ENCODE peak calls at places on chromosomes 11 and 22, in eight cellular contexts. G is HCT116, F is transverse colon, H is uterus, A is sigmoid colon, T is stomach, P is tibial nerve, W is IMR-90. E is an unnamed sample.

GRCh38 chr11:43920598-43921419 is 21.6 kb upstream of the C11orf96 start:
- DNase-seq in W (peak; percentile 100), T (peak; percentile 46), H (peak; percentile 82), F (peak; percentile 46), P (peak; percentile 61), A (peak; percentile 91), G (peak; percentile 86), E (no peak)

GRCh38 chr22:31178859-31179258 is 18.9 kb downstream of the RNF185 start:
- DNase-seq in H (no peak), A (no peak), P (no peak), W (no peak), F (no peak), T (no peak), G (no peak), E (no peak)

GRCh38 chr11:19279455-19279854 is 38.7 kb upstream of the E2F8 start:
- DNase-seq in H (no peak), W (no peak), A (no peak), P (no peak), F (no peak), T (no peak), G (peak; percentile 22), E (no peak)

GRCh38 chr11:128399186-128399585 is 188.2 kb downstream of the ETS1 start:
- DNase-seq in G (no peak), F (no peak), T (no peak), H (no peak), P (no peak), A (no peak), W (peak; percentile 87), E (no peak)

GRCh38 chr11:44010789-44011251 is 37.0 kb upstream of the ACCSL start:
- DNase-seq in P (no peak), T (no peak), W (peak; percentile 48), A (peak; percentile 53), F (no peak), H (no peak), G (no peak), E (no peak)

GRCh38 chr11:117316197-117316961 is at the start of gene BACE1:
- DNase-seq in G (peak; percentile 71), P (peak; percentile 43), H (peak; percentile 84), W (peak; percentile 80), T (peak; percentile 77), F (peak; percentile 68), A (peak; percentile 92), E (no peak)

GRCh38 chr11:44030276-44030932 is 17.4 kb upstream of the ACCSL start:
- DNase-seq in T (no peak), H (peak; percentile 76), A (peak; percentile 78), W (peak; percentile 68), F (no peak), P (no peak), G (no peak), E (no peak)

GRCh38 chr22:37260939-37261338 is 16.9 kb upstream of the RAC2 start:
- DNase-seq in W (peak; percentile 51), T (peak; percentile 67), F (peak; percentile 63), P (no peak), A (no peak), H (no peak), G (peak; percentile 45), E (no peak)

GRCh38 chr11:126343051-126343450 is 12.4 kb upstream of the ST3GAL4 start:
- DNase-seq in A (no peak), H (no peak), F (no peak), G (no peak), T (no peak), W (no peak), P (no peak), E (no peak)

GRCh38 chr22:33519140-33519973 is 400.9 kb downstream of the LARGE1 start:
- DNase-seq in W (peak; percentile 61), A (no peak), G (no peak), P (no peak), F (peak; percentile 22), H (peak; percentile 33), T (no peak), E (no peak)

GRCh38 chr11:62981743-62982142 is 3.0 kb downstream of the SLC22A6 start:
- DNase-seq in P (no peak), A (no peak), H (no peak), W (no peak), F (no peak), T (no peak), G (no peak), E (no peak)

GRCh38 chr11:116790167-116791001 is 1.3 kb downstream of the APOA5 start:
- DNase-seq in F (no peak), T (no peak), A (no peak), P (no peak), G (no peak), W (no peak), H (peak; percentile 16), E (no peak)

GRCh38 chr11:44595964-44596381 is 30.5 kb downstream of the CD82 start:
- DNase-seq in H (peak; percentile 70), F (no peak), P (no peak), T (peak; percentile 71), W (no peak), A (peak; percentile 78), G (no peak), E (no peak)

GRCh38 chr11:117597083-117597482 is 199.9 kb downstream of the DSCAML1 start:
- DNase-seq in F (peak; percentile 19), P (no peak), T (no peak), A (peak; percentile 26), W (peak; percentile 32), H (no peak), G (peak; percentile 12), E (no peak)

GRCh38 chr11:69035959-69036340 is 12.8 kb upstream of the TPCN2 start:
- DNase-seq in P (no peak), G (no peak), W (peak; percentile 61), T (no peak), A (peak; percentile 82), F (no peak), H (peak; percentile 53), E (no peak)

GRCh38 chr11:10628506-10629236 is 60.2 kb upstream of the LYVE1 start:
- DNase-seq in W (no peak), T (no peak), G (no peak), F (no peak), P (no peak), A (peak; percentile 43), H (no peak), E (no peak)

DNA sequence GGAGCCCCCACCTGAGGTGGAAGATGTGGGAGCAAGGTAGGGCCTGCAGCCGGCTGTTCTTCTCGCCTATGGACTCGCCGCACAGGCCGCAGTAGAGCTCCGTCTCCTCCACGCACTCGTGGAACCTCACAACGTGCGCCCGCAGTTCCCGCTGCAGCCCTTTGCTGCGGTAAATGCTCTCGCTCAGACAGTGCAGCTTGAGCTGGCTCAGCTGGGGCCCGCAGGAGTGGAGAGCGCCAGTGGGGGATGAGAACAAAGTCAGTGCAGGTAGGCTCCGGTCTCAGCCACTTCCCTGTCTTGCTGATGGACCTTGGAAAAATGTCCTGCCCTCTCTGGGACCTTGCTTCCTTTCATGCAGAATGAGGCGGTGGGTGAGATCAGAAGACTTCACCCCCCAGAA is 10.2 kb downstream of the RAPSN start:
- DNase-seq in F (no peak), T (no peak), H (no peak), P (no peak), G (no peak), A (no peak), W (no peak), E (no peak)
- TF ChIP-seq POLR2A in F (no peak), T (no peak), H (no peak), P (no peak), G (no peak), A (no peak), W (no peak), E (no peak)

GRCh38 chr11:65416341-65417185 is 6.0 kb upstream of the NEAT1 start:
- DNase-seq in T (peak; percentile 94), P (peak; percentile 89), A (peak; percentile 97), H (peak; percentile 93), F (peak; percentile 96), W (peak; percentile 71), G (peak; percentile 54), E (no peak)
- H3K27ac ChIP-seq in T (peak overlapping the region; percentile 100), P (peak overlapping the region; percentile 98), A (peak overlapping the region; percentile 97), H (peak overlapping the region; percentile 98), F (peak overlapping the region; percentile 100), W (peak overlapping the region; percentile 72), G (peak overlapping the region; percentile 100), E (peak overlapping the region; percentile 100)

GRCh38 chr11:86949995-86950993 is 4.9 kb downstream of the FZD4 start:
- DNase-seq in W (peak; percentile 77), A (no peak), F (no peak), T (no peak), H (no peak), G (no peak), P (no peak), E (no peak)

GRCh38 chr11:86955111-86955673 is at the start of gene FZD4:
- DNase-seq in W (peak; percentile 78), A (peak; percentile 95), F (peak; percentile 93), H (peak; percentile 91), T (peak; percentile 93), P (peak; percentile 78), G (peak; percentile 48), E (no peak)

GRCh38 chr11:86954288-86955110 is 696 bp downstream of the FZD4 start:
- DNase-seq in H (peak; percentile 46), A (peak; percentile 72), P (no peak), G (no peak), T (no peak), F (peak; percentile 14), W (no peak), E (no peak)

GRCh38 chr11:86952221-86952875 is 2.8 kb downstream of the FZD4 start:
- DNase-seq in F (no peak), G (no peak), T (no peak), A (no peak), P (no peak), H (no peak), W (no peak), E (no peak)

GRCh38 chr11:86952933-86953637 is 2.1 kb downstream of the FZD4 start:
- DNase-seq in A (no peak), F (no peak), G (no peak), W (peak; percentile 59), T (no peak), P (no peak), H (no peak), E (no peak)
- H3K4me3 ChIP-seq in A (peak overlapping the region; percentile 75), F (peak overlapping the region; percentile 19), G (no peak overlapping the region), W (peak overlapping the region; percentile 5), T (peak overlapping the region; percentile 97), P (peak overlapping the region; percentile 76), H (peak overlapping the region; percentile 97), E (peak overlapping the region; percentile 74)

GRCh38 chr11:121898913-121899312 is 217.1 kb downstream of the BLID start:
- DNase-seq in H (no peak), A (no peak), W (peak; percentile 56), P (no peak), F (no peak), T (no peak), G (no peak), E (no peak)
- TF ChIP-seq POLR2A in H (no peak), A (no peak), W (no peak), P (no peak), F (no peak), T (no peak), G (no peak), E (no peak)

GRCh38 chr11:93528757-93529639 is 14.2 kb downstream of the SMCO4 start:
- DNase-seq in T (no peak), P (no peak), G (no peak), H (peak; percentile 20), W (no peak), A (no peak), F (no peak), E (no peak)
- H3K27ac ChIP-seq in T (peak overlapping the region; percentile 74), P (peak overlapping the region; percentile 84), G (no peak overlapping the region), H (peak overlapping the region; percentile 77), W (no peak overlapping the region), A (peak overlapping the region; percentile 70), F (peak overlapping the region; percentile 69), E (peak overlapping the region; percentile 39)

GRCh38 chr11:78350101-78350645 is 67.4 kb downstream of the GAB2 start:
- DNase-seq in H (peak; percentile 32), G (no peak), A (peak; percentile 73), F (peak; percentile 19), P (no peak), W (peak; percentile 55), T (no peak), E (no peak)
- H3K4me3 ChIP-seq in H (peak overlapping the region; percentile 25), G (no peak overlapping the region), A (peak overlapping the region; percentile 16), F (no peak overlapping the region), P (no peak overlapping the region), W (peak overlapping the region; percentile 25), T (peak overlapping the region; percentile 11), E (peak overlapping the region; percentile 39)